ENCODE peak calls at places on chromosomes 12 and 14, in five cellular contexts. One of them, this sample, is unnamed.

GRCh38 chr12:88310069-88310468 is 168.0 kb downstream of the TMTC3 start:
- DNase-seq in cardiac fibroblast: peak; percentile 87
- DNase-seq in activated CD4-positive, alpha-beta T cell treated with anti-CD3 and anti-CD28 coated beads, Interleukin-2, amount 10 ng/mL, durations not matched to agents 7 days and 5 days: no peak
- DNase-seq in NCI-H1092 treated with DMSO at 0.1 percent for 48 hours: no peak
- DNase-seq in gastrocnemius medialis: no peak
- DNase-seq in this sample: no peak

GRCh38 chr12:93079271-93079670 is 150.2 kb upstream of the EEA1 start:
- DNase-seq in cardiac fibroblast: no peak
- DNase-seq in activated CD4-positive, alpha-beta T cell treated with anti-CD3 and anti-CD28 coated beads, Interleukin-2, amount 10 ng/mL, durations not matched to agents 7 days and 5 days: no peak
- DNase-seq in NCI-H1092 treated with DMSO at 0.1 percent for 48 hours: no peak
- DNase-seq in gastrocnemius medialis: no peak
- DNase-seq in this sample: no peak

GRCh38 chr14:103131580-103131979 is 8.3 kb downstream of the TNFAIP2 start:
- DNase-seq in cardiac fibroblast: no peak
- DNase-seq in activated CD4-positive, alpha-beta T cell treated with anti-CD3 and anti-CD28 coated beads, Interleukin-2, amount 10 ng/mL, durations not matched to agents 7 days and 5 days: no peak
- DNase-seq in NCI-H1092 treated with DMSO at 0.1 percent for 48 hours: no peak
- DNase-seq in gastrocnemius medialis: no peak
- DNase-seq in this sample: peak; percentile 68

GRCh38 chr12:30880061-30880460 is 46.5 kb upstream of the TSPAN11 start:
- DNase-seq in cardiac fibroblast: no peak
- DNase-seq in activated CD4-positive, alpha-beta T cell treated with anti-CD3 and anti-CD28 coated beads, Interleukin-2, amount 10 ng/mL, durations not matched to agents 7 days and 5 days: no peak
- DNase-seq in NCI-H1092 treated with DMSO at 0.1 percent for 48 hours: peak; percentile 71
- DNase-seq in gastrocnemius medialis: no peak
- DNase-seq in this sample: no peak

GRCh38 chr12:104752016-104752415 is 206.1 kb downstream of the SLC41A2 start:
- DNase-seq in cardiac fibroblast: no peak
- DNase-seq in activated CD4-positive, alpha-beta T cell treated with anti-CD3 and anti-CD28 coated beads, Interleukin-2, amount 10 ng/mL, durations not matched to agents 7 days and 5 days: no peak
- DNase-seq in NCI-H1092 treated with DMSO at 0.1 percent for 48 hours: no peak
- DNase-seq in gastrocnemius medialis: no peak
- DNase-seq in this sample: no peak

GRCh38 chr14:54331516-54331915 is 65.3 kb upstream of the CDKN3 start:
- DNase-seq in cardiac fibroblast: no peak
- DNase-seq in activated CD4-positive, alpha-beta T cell treated with anti-CD3 and anti-CD28 coated beads, Interleukin-2, amount 10 ng/mL, durations not matched to agents 7 days and 5 days: no peak
- DNase-seq in NCI-H1092 treated with DMSO at 0.1 percent for 48 hours: no peak
- DNase-seq in gastrocnemius medialis: no peak
- DNase-seq in this sample: no peak

GRCh38 chr14:99975190-99975589 is 90.0 kb upstream of the EVL start:
- DNase-seq in cardiac fibroblast: no peak
- DNase-seq in activated CD4-positive, alpha-beta T cell treated with anti-CD3 and anti-CD28 coated beads, Interleukin-2, amount 10 ng/mL, durations not matched to agents 7 days and 5 days: no peak
- DNase-seq in NCI-H1092 treated with DMSO at 0.1 percent for 48 hours: no peak
- DNase-seq in gastrocnemius medialis: no peak
- DNase-seq in this sample: no peak

GRCh38 chr12:92408072-92408900 is 262.6 kb upstream of the BTG1 start:
- DNase-seq in cardiac fibroblast: peak; percentile 41
- DNase-seq in activated CD4-positive, alpha-beta T cell treated with anti-CD3 and anti-CD28 coated beads, Interleukin-2, amount 10 ng/mL, durations not matched to agents 7 days and 5 days: peak; percentile 59
- DNase-seq in NCI-H1092 treated with DMSO at 0.1 percent for 48 hours: peak; percentile 17
- DNase-seq in gastrocnemius medialis: no peak
- DNase-seq in this sample: no peak

GRCh38 chr12:79082595-79082994 is 218.0 kb downstream of the SYT1 start:
- DNase-seq in cardiac fibroblast: no peak
- DNase-seq in activated CD4-positive, alpha-beta T cell treated with anti-CD3 and anti-CD28 coated beads, Interleukin-2, amount 10 ng/mL, durations not matched to agents 7 days and 5 days: no peak
- DNase-seq in NCI-H1092 treated with DMSO at 0.1 percent for 48 hours: no peak
- DNase-seq in gastrocnemius medialis: no peak
- DNase-seq in this sample: no peak

GRCh38 chr12:101051901-101052550 is 158.0 kb downstream of the SLC5A8 start:
- DNase-seq in cardiac fibroblast: peak; percentile 96
- DNase-seq in activated CD4-positive, alpha-beta T cell treated with anti-CD3 and anti-CD28 coated beads, Interleukin-2, amount 10 ng/mL, durations not matched to agents 7 days and 5 days: no peak
- DNase-seq in NCI-H1092 treated with DMSO at 0.1 percent for 48 hours: no peak
- DNase-seq in gastrocnemius medialis: no peak
- DNase-seq in this sample: peak; percentile 73

GRCh38 chr14:100861937-100862247 is 36.0 kb downstream of the MEG3 start:
- DNase-seq in cardiac fibroblast: no peak
- DNase-seq in activated CD4-positive, alpha-beta T cell treated with anti-CD3 and anti-CD28 coated beads, Interleukin-2, amount 10 ng/mL, durations not matched to agents 7 days and 5 days: no peak
- DNase-seq in NCI-H1092 treated with DMSO at 0.1 percent for 48 hours: no peak
- DNase-seq in gastrocnemius medialis: no peak
- DNase-seq in this sample: no peak